ENCODE peak calls at places on chromosomes 2 and 18, in five cellular contexts. One of them, this sample, is unnamed.

GRCh38 chr2:61090386-61090921 is 24.8 kb downstream of the SANBR start:
- DNase-seq in K562: no peak
- DNase-seq in GM12878: no peak
- DNase-seq in HepG2: peak
- DNase-seq in H1: no peak
- DNase-seq in this sample: no peak

GRCh38 chr2:221524158-221524557 is 47.9 kb downstream of the EPHA4 start:
- DNase-seq in GM12878: no peak
- DNase-seq in H1: no peak
- DNase-seq in HepG2: no peak
- DNase-seq in K562: no peak
- DNase-seq in this sample: no peak

GRCh38 chr2:179354739-179355537 is 90.3 kb upstream of the SESTD1 start:
- DNase-seq in GM12878: no peak
- DNase-seq in K562: no peak
- DNase-seq in H1: no peak
- DNase-seq in HepG2: no peak
- DNase-seq in this sample: no peak

GRCh38 chr2:48176876-48177275 is 270.6 kb upstream of the FBXO11 start:
- DNase-seq in K562: no peak
- DNase-seq in H1: no peak
- DNase-seq in GM12878: no peak
- DNase-seq in HepG2: no peak
- DNase-seq in this sample: no peak

GRCh38 chr2:64923385-64923710 is 65.9 kb upstream of the SLC1A4 start:
- DNase-seq in HepG2: no peak
- DNase-seq in K562: no peak
- DNase-seq in GM12878: no peak
- DNase-seq in H1: no peak
- DNase-seq in this sample: no peak

GRCh38 chr2:103960126-103960508 is 893.8 kb upstream of the POU3F3 start:
- DNase-seq in HepG2: no peak
- DNase-seq in GM12878: no peak
- DNase-seq in H1: no peak
- DNase-seq in K562: no peak
- DNase-seq in this sample: no peak

GRCh38 chr2:70454936-70455544 is 98.6 kb downstream of the TGFA start:
- DNase-seq in HepG2: no peak
- DNase-seq in GM12878: no peak
- DNase-seq in K562: no peak
- DNase-seq in H1: no peak
- DNase-seq in this sample: no peak

GRCh38 chr2:65539633-65540032 is 107.2 kb upstream of the SPRED2 start:
- DNase-seq in K562: no peak
- DNase-seq in H1: no peak
- DNase-seq in HepG2: no peak
- DNase-seq in GM12878: no peak
- DNase-seq in this sample: peak

GRCh38 chr2:69026026-69026425 is 13.0 kb downstream of the ANTXR1 start:
- DNase-seq in H1: peak
- DNase-seq in K562: peak
- DNase-seq in GM12878: peak
- DNase-seq in HepG2: peak
- DNase-seq in this sample: no peak

GRCh38 chr2:71422786-71423185 is 30.6 kb upstream of the DYSF start:
- DNase-seq in H1: no peak
- DNase-seq in HepG2: no peak
- DNase-seq in GM12878: no peak
- DNase-seq in K562: no peak
- DNase-seq in this sample: no peak

GRCh38 chr18:37659906-37660305 is 94.3 kb upstream of the CELF4 start:
- DNase-seq in HepG2: no peak
- DNase-seq in H1: no peak
- DNase-seq in K562: no peak
- DNase-seq in GM12878: no peak
- DNase-seq in this sample: no peak

GRCh38 chr2:158266106-158266505 is 164.4 kb downstream of the UPP2 start:
- DNase-seq in HepG2: no peak
- DNase-seq in GM12878: no peak
- DNase-seq in K562: no peak
- DNase-seq in H1: no peak
- DNase-seq in this sample: no peak

GRCh38 chr2:38634684-38635083 is 31.2 kb upstream of the GALM start:
- DNase-seq in HepG2: no peak
- DNase-seq in K562: no peak
- DNase-seq in GM12878: peak
- DNase-seq in H1: no peak
- DNase-seq in this sample: peak

GRCh38 chr2:151819920-151820319 is 8.3 kb downstream of the ARL5A start:
- DNase-seq in H1: no peak
- DNase-seq in GM12878: no peak
- DNase-seq in HepG2: no peak
- DNase-seq in K562: no peak
- DNase-seq in this sample: no peak

GRCh38 chr2:223032187-223033142 is 19.5 kb upstream of the KCNE4 start:
- DNase-seq in GM12878: no peak
- DNase-seq in HepG2: no peak
- DNase-seq in K562: no peak
- DNase-seq in H1: no peak
- DNase-seq in this sample: no peak

GRCh38 chr18:44320619-44321460 is 359.8 kb upstream of the SETBP1 start:
- DNase-seq in K562: no peak
- DNase-seq in H1: peak
- DNase-seq in HepG2: no peak
- DNase-seq in GM12878: no peak
- DNase-seq in this sample: no peak

GRCh38 chr18:21391074-21391673 is 149.1 kb downstream of the GREB1L start:
- DNase-seq in H1: no peak
- DNase-seq in HepG2: no peak
- DNase-seq in GM12878: peak
- DNase-seq in K562: no peak
- DNase-seq in this sample: no peak

GRCh38 chr2:151043484-151043883 is 218.2 kb downstream of the RBM43 start:
- DNase-seq in HepG2: no peak
- DNase-seq in H1: no peak
- DNase-seq in K562: no peak
- DNase-seq in GM12878: no peak
- DNase-seq in this sample: no peak

GRCh38 chr2:176473177-176473576 is 203.9 kb downstream of the MTX2 start:
- DNase-seq in K562: no peak
- DNase-seq in H1: no peak
- DNase-seq in HepG2: no peak
- DNase-seq in GM12878: no peak
- DNase-seq in this sample: no peak

GRCh38 chr18:48529796-48530195 is 9.0 kb upstream of the CTIF start:
- DNase-seq in K562: no peak
- DNase-seq in H1: no peak
- DNase-seq in GM12878: no peak
- DNase-seq in HepG2: no peak
- DNase-seq in this sample: no peak

DNA sequence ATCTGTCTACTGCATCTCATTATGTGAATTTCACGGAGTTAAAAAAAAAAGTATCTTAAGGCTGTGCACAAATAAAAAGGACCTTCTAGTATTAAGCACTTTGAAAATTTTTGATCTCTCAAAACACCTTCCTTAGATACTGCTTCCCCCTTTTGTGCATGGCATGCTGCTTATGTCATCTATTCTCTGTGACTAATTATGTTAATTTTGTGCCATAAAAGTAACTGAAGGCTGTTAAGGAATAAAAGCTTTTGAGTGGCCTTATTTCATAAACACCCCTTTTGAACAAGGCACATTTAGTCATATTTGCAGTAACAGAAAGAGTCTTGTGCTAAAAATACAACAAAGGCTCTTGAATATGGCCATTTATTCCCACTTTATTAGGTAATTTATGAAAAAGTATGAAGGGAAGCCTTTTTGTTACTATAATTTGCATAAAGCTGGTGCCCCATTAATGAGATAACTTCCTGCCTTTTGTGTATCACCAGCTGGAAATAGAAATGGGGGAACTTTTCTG is 1412.0 kb upstream of the ZEB2 start:
- DNase-seq in GM12878: no peak
- DNase-seq in H1: no peak
- DNase-seq in K562: no peak
- DNase-seq in HepG2: no peak
- DNase-seq in this sample: no peak
- TF ChIP-seq GABPA in GM12878: no peak
- TF ChIP-seq GABPA in H1: no peak
- TF ChIP-seq GABPA in K562: no peak
- TF ChIP-seq GABPA in HepG2: no peak
- TF ChIP-seq GABPA in this sample: no peak

DNA sequence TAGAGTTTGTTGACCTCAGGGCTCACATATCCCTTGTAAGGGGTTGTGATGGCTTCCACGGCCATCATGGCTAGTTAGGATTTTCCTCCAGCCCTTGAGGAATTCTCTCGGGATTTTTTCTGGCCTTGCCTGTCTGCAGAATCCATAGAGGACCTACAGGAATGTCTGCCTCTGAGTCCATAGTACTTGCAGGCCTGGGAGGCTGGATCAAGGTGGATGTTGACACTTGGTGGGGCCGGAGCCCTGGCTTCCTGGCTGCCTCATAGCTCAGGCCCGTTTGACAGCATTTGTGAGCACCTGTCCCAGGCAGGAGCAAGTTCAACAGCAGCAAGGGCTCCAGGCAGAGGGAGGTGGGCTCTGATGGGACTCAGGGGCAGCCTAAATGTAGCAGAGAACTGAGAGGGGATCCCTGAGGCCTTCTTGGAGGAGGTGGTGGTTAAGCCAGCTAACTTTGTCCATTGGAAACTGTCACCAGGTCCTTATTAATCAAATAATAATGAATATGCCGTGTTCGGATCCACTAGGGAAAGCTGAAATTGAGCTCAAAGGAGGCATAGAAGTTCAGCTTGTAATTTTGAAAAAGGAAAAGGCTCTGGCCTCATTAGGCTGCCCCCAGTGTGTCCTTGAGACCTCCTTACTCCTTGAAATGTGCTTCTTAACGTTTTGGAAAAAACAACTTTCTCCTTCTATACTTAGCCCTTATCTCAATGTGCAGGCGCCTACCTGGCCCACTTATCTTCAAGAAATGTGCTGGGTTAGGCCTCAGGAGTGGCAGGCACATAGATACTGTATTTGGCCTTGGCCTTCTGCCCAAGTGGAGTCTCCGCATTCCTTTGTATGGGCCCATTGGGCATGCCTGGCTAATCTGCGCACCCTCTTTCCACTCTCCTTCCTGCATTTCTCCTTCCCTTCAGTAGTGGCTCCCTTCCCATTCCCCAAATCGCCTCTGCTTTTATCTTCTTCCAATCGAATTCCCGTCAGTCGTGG is 66.9 kb downstream of the HPCAL1 start:
- DNase-seq in HepG2: peak
- DNase-seq in GM12878: no peak
- DNase-seq in K562: peak
- DNase-seq in H1: no peak
- DNase-seq in this sample: no peak
- TF ChIP-seq RFX5 in HepG2: no peak
- TF ChIP-seq RFX5 in GM12878: no peak
- TF ChIP-seq RFX5 in K562: no peak
- TF ChIP-seq RFX5 in H1: no peak
- TF ChIP-seq RFX5 in this sample: no peak

GRCh38 chr2:128591841-128592822 is 273.5 kb upstream of the HS6ST1 start:
- DNase-seq in H1: peak
- DNase-seq in HepG2: no peak
- DNase-seq in GM12878: no peak
- DNase-seq in K562: no peak
- DNase-seq in this sample: no peak
- TF ChIP-seq GABPA in H1: no peak
- TF ChIP-seq GABPA in HepG2: no peak
- TF ChIP-seq GABPA in GM12878: no peak
- TF ChIP-seq GABPA in K562: no peak
- TF ChIP-seq GABPA in this sample: no peak

DNA sequence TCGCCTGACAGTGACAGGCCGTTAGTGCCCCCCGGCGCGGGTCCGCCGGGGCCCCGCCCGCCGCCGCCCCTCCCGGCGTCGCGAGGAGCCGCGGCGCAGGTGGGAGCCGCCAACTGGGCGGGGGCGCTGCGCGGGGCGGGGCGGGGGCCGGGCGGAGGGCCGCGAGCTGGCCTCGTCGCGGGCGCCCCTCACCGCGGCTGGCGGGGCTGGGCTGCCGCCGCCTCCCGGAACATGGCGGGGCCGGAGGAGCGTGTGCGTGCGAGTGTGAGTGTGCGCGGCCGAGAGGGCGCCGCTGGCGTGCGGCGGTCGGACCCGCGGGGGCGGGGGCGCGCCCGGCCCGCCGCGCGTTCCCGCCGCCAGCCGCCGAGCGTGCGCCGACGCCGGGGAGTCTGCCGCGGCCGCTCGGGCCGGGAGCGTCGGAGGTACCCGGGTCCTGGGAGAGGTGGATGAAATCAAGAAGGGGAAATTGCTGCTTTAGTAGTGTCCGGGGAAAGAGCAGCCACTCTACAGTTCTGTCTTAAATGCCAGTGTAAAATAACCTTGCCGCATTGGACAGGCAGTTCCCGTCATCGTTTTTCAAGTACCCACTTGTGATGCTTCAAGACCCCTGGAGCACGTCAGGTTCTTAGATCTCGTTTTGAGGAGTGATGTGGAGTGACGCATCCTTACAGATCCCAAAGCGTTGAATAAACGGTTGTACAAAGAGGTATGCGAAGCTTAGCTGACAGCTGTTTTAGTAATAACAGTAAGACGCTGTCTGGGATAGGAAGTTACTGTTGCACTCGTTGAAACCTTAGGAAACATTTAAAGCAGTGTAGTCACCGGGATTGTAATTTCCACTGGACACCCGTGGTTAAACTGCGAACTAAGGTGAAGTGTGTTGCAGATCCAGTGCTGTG is 836 bp downstream of the ANKRD12 start:
- DNase-seq in H1: peak
- DNase-seq in GM12878: no peak
- DNase-seq in HepG2: peak
- DNase-seq in K562: peak
- DNase-seq in this sample: peak
- TF ChIP-seq RFX5 in H1: no peak
- TF ChIP-seq RFX5 in GM12878: no peak
- TF ChIP-seq RFX5 in HepG2: no peak
- TF ChIP-seq RFX5 in K562: no peak
- TF ChIP-seq RFX5 in this sample: no peak